ENCODE peak calls at places on chromosomes 1 and 21, in nine cellular contexts. E is bronchial epithelial cell, B is type B pancreatic cell, J is IMR-90, R is mucosa of descending colon, H is fibroblast of mammary gland, U is AG10803, Z is fibroblast of pulmonary artery, F is GM20000. W is an unnamed sample.
A peak's percentile ranks its signal among the peaks of the same experiment; 100 is the strongest.

GRCh38 chr1:6601049-6601864 is 1.4 kb downstream of the KLHL21 start:
- DNase-seq in J (peak; percentile 97), R (peak; percentile 83), U (peak; percentile 91), H (peak; percentile 99), F (peak; percentile 80), B (no peak), Z (peak; percentile 94), E (peak; percentile 98), W (no peak)

GRCh38 chr1:226697151-226697575 is 41.9 kb downstream of the ITPKB start:
- DNase-seq in E (peak; percentile 98), Z (peak; percentile 73), H (peak; percentile 88), B (no peak), F (peak; percentile 37), R (no peak), J (peak; percentile 89), U (peak; percentile 34), W (no peak)

GRCh38 chr1:48000883-48001282 is 3.7 kb upstream of the TRABD2B start:
- DNase-seq in U (no peak), F (no peak), Z (no peak), H (no peak), B (no peak), R (no peak), E (no peak), J (no peak), W (no peak)

GRCh38 chr1:53604291-53604919 is 134.6 kb downstream of the GLIS1 start:
- DNase-seq in R (no peak), H (no peak), Z (no peak), B (no peak), U (no peak), F (no peak), J (no peak), E (no peak), W (no peak)

GRCh38 chr1:214476958-214477870 is 74.2 kb downstream of the PTPN14 start:
- DNase-seq in J (peak; percentile 95), F (no peak), Z (peak; percentile 81), U (peak; percentile 99), B (no peak), H (peak; percentile 92), R (no peak), E (peak; percentile 100), W (no peak)

GRCh38 chr1:119903443-119903835 is 7.1 kb upstream of the ADAM30 start:
- DNase-seq in R (no peak), H (peak; percentile 7), F (no peak), B (no peak), E (peak; percentile 33), Z (no peak), J (peak; percentile 39), U (no peak), W (no peak)

GRCh38 chr1:15384301-15384901 is 25.3 kb upstream of the EFHD2 start:
- DNase-seq in F (peak; percentile 68), E (no peak), Z (no peak), R (no peak), J (no peak), H (no peak), B (no peak), U (peak; percentile 11), W (no peak)

GRCh38 chr1:117959364-117959763 is 29.8 kb downstream of the WDR3 start:
- DNase-seq in F (no peak), U (no peak), H (peak; percentile 11), E (no peak), B (no peak), J (peak; percentile 45), R (no peak), Z (no peak), W (no peak)

GRCh38 chr1:101136739-101137138 is 100.1 kb upstream of the S1PR1 start:
- DNase-seq in J (peak; percentile 19), F (no peak), R (no peak), Z (peak; percentile 59), U (peak; percentile 30), B (no peak), E (no peak), H (peak; percentile 11), W (no peak)

GRCh38 chr21:46145159-46145839 is 10.1 kb downstream of the FTCD start:
- DNase-seq in F (no peak), U (no peak), Z (no peak), E (no peak), B (no peak), R (peak; percentile 45), J (no peak), H (no peak), W (no peak)

GRCh38 chr1:44546403-44547053 is 127.8 kb downstream of the TMEM53 start:
- DNase-seq in H (no peak), B (no peak), E (no peak), U (no peak), F (peak; percentile 40), Z (no peak), R (no peak), J (no peak), W (no peak)

GRCh38 chr1:156145622-156146005 is 7.8 kb upstream of the SEMA4A start:
- DNase-seq in H (no peak), R (no peak), B (no peak), F (no peak), U (no peak), J (no peak), Z (no peak), E (no peak), W (no peak)

GRCh38 chr1:226533220-226533619 is 15.3 kb upstream of the STUM start:
- DNase-seq in E (no peak), Z (no peak), B (no peak), F (no peak), J (no peak), R (no peak), U (no peak), H (no peak), W (no peak)

GRCh38 chr1:78491311-78492071 is 717 bp downstream of the PTGFR start:
- DNase-seq in U (peak; percentile 80), E (no peak), H (peak; percentile 72), R (no peak), Z (peak; percentile 30), B (no peak), F (no peak), J (peak; percentile 61), W (no peak)

GRCh38 chr1:33420870-33421775 is 9.8 kb downstream of the PHC2 start:
- DNase-seq in F (no peak), U (peak; percentile 31), J (peak; percentile 69), H (peak; percentile 59), Z (peak; percentile 52), B (no peak), R (no peak), E (peak; percentile 60), W (no peak)

GRCh38 chr1:24112381-24113169 is 640 bp upstream of the MYOM3 start:
- DNase-seq in F (peak; percentile 75), E (peak; percentile 68), Z (peak; percentile 70), U (peak; percentile 83), H (peak; percentile 67), J (peak; percentile 65), R (peak; percentile 72), B (no peak), W (no peak)

GRCh38 chr1:19317126-19317910 is 5.2 kb downstream of the SLC66A1 start:
- DNase-seq in B (no peak), U (no peak), H (peak; percentile 26), R (no peak), J (no peak), E (no peak), Z (no peak), F (no peak), W (no peak)

GRCh38 chr1:113745425-113745824 is 13.9 kb downstream of the PHTF1 start:
- DNase-seq in E (no peak), B (no peak), U (no peak), H (no peak), R (no peak), J (no peak), F (no peak), Z (no peak), W (no peak)
- TF ChIP-seq CTCF in E (no peak), B (no peak), U (no peak), H (no peak), R (no peak), J (no peak), F (no peak), Z (no peak), W (no peak)

DNA sequence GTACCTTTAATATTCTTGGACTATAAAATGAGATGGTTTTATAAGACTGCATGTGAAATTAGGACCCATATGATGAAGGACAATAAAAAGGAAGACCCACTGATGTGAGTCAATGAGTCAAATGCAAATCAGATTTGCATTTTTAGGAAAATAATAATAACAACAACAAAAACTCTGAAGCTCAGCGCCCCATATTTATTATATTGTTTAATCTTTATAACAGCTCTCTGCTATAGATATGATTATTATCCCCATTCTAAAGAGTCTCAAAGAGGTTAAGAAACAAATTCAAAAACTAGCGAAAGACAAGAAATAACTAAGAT is 850 bp upstream of the SELL start:
- DNase-seq in J (no peak), B (no peak), U (no peak), H (no peak), F (no peak), R (no peak), Z (no peak), E (no peak), W (no peak)
- TF ChIP-seq CTCF in J (no peak), B (peak; percentile 9), U (no peak), H (no peak), F (no peak), R (no peak), Z (no peak), E (no peak), W (no peak)

GRCh38 chr1:88175631-88176226 is 508.3 kb upstream of the PKN2 start:
- DNase-seq in U (peak; percentile 9), H (no peak), R (no peak), F (no peak), E (peak; percentile 50), J (peak; percentile 30), Z (peak; percentile 11), B (no peak), W (no peak)

GRCh38 chr1:88175120-88175630 is 508.9 kb upstream of the PKN2 start:
- DNase-seq in J (no peak), Z (no peak), E (no peak), B (no peak), H (no peak), U (no peak), F (no peak), R (no peak), W (no peak)

GRCh38 chr1:88180449-88181108 is 503.5 kb upstream of the PKN2 start:
- DNase-seq in R (peak; percentile 71), B (peak; percentile 73), Z (peak; percentile 85), F (peak; percentile 46), E (peak; percentile 67), H (peak; percentile 73), J (peak; percentile 79), U (peak; percentile 75), W (peak; percentile 88)

DNA sequence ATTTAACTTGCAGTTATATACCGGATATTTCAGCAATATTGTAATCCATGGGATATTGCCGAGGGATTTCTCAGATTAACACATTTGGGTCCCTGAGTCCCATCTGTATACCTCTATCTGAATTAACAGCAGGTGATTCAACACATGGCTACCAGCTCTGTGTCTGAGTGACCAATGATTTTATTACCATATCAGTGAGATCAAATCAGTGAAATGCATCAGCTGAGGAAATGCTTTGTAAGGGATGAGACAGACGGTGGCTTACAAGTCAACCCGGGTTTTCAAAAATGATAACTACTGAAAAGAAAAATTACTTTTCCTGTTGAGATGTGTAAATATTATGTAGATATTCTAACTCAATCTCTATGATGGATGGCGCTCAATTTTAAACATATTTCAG is 504.1 kb upstream of the PKN2 start:
- DNase-seq in U (no peak), Z (no peak), R (no peak), B (no peak), H (no peak), F (no peak), E (no peak), J (no peak), W (no peak)
- TF ChIP-seq CTCF in U (no peak), Z (no peak), R (no peak), B (no peak), H (no peak), F (no peak), E (no peak), J (no peak), W (no peak)

GRCh38 chr1:227748496-227749182 is 13.4 kb downstream of the SNAP47 start:
- DNase-seq in Z (peak; percentile 53), J (no peak), R (peak; percentile 24), E (no peak), B (no peak), U (no peak), F (no peak), H (peak; percentile 50), W (no peak)
- TF ChIP-seq CTCF in Z (no peak), J (no peak), R (no peak), E (no peak), B (no peak), U (no peak), F (no peak), H (no peak), W (no peak)

W was measured in osteocyte.